ENCODE peak calls at places on chromosomes 13 and 19, in four cellular contexts. One of them, this sample, is unnamed.
A peak's percentile ranks its signal among the peaks of the same experiment; 100 is the strongest.

GRCh38 chr19:5767949-5768348 is 16.6 kb downstream of the PRR22 start:
- DNase-seq in non-pigmented ciliary epithelial cell: no peak
- DNase-seq in astrocyte of the spinal cord: no peak
- DNase-seq in PC-3: no peak
- DNase-seq in this sample: no peak

GRCh38 chr13:37047032-37047431 is 12.5 kb downstream of the SUPT20H start:
- DNase-seq in astrocyte of the spinal cord: no peak
- DNase-seq in PC-3: no peak
- DNase-seq in non-pigmented ciliary epithelial cell: no peak
- DNase-seq in this sample: no peak

GRCh38 chr13:97043302-97043701 is 49.0 kb upstream of the OXGR1 start:
- DNase-seq in PC-3: no peak
- DNase-seq in non-pigmented ciliary epithelial cell: peak; percentile 55
- DNase-seq in astrocyte of the spinal cord: peak; percentile 86
- DNase-seq in this sample: peak; percentile 49

GRCh38 chr19:8423821-8424223 is 10.7 kb downstream of the MARCHF2 start:
- DNase-seq in PC-3: peak; percentile 96
- DNase-seq in non-pigmented ciliary epithelial cell: peak; percentile 86
- DNase-seq in astrocyte of the spinal cord: peak; percentile 95
- DNase-seq in this sample: peak; percentile 96

GRCh38 chr19:42601811-42602443 is 7.2 kb upstream of the CEACAM8 start:
- DNase-seq in astrocyte of the spinal cord: no peak
- DNase-seq in non-pigmented ciliary epithelial cell: no peak
- DNase-seq in PC-3: peak; percentile 44
- DNase-seq in this sample: no peak

GRCh38 chr13:90890435-90890834 is 457.1 kb upstream of the MIR17HG start:
- DNase-seq in non-pigmented ciliary epithelial cell: no peak
- DNase-seq in astrocyte of the spinal cord: no peak
- DNase-seq in PC-3: no peak
- DNase-seq in this sample: no peak

GRCh38 chr13:24361138-24361537 is 51.8 kb downstream of the C1QTNF9 start:
- DNase-seq in PC-3: no peak
- DNase-seq in non-pigmented ciliary epithelial cell: no peak
- DNase-seq in astrocyte of the spinal cord: no peak
- DNase-seq in this sample: no peak

GRCh38 chr13:28602580-28602979 is 56.4 kb upstream of the POMP start:
- DNase-seq in PC-3: no peak
- DNase-seq in astrocyte of the spinal cord: no peak
- DNase-seq in non-pigmented ciliary epithelial cell: no peak
- DNase-seq in this sample: no peak

GRCh38 chr19:13051581-13052165 is 51.0 kb downstream of the LYL1 start:
- DNase-seq in astrocyte of the spinal cord: peak; percentile 62
- DNase-seq in non-pigmented ciliary epithelial cell: no peak
- DNase-seq in PC-3: peak; percentile 84
- DNase-seq in this sample: no peak

GRCh38 chr19:7970716-7971448 is 27.4 kb upstream of the TIMM44 start:
- DNase-seq in astrocyte of the spinal cord: peak; percentile 22
- DNase-seq in non-pigmented ciliary epithelial cell: no peak
- DNase-seq in PC-3: peak; percentile 76
- DNase-seq in this sample: no peak

GRCh38 chr13:97226788-97227627 is 4.9 kb downstream of the MBNL2 start:
- DNase-seq in PC-3: no peak
- DNase-seq in astrocyte of the spinal cord: no peak
- DNase-seq in non-pigmented ciliary epithelial cell: no peak
- DNase-seq in this sample: no peak

GRCh38 chr19:16496613-16496983 is 404 bp downstream of the C19orf44 start:
- DNase-seq in astrocyte of the spinal cord: peak; percentile 48
- DNase-seq in PC-3: peak; percentile 53
- DNase-seq in non-pigmented ciliary epithelial cell: peak; percentile 15
- DNase-seq in this sample: peak; percentile 26

GRCh38 chr13:44842158-44842557 is 147.1 kb downstream of the NUFIP1 start:
- DNase-seq in astrocyte of the spinal cord: peak; percentile 51
- DNase-seq in PC-3: peak; percentile 75
- DNase-seq in non-pigmented ciliary epithelial cell: peak; percentile 44
- DNase-seq in this sample: peak; percentile 31

GRCh38 chr13:20738616-20739015 is 35.1 kb downstream of the IL17D start:
- DNase-seq in non-pigmented ciliary epithelial cell: no peak
- DNase-seq in PC-3: no peak
- DNase-seq in astrocyte of the spinal cord: no peak
- DNase-seq in this sample: no peak

GRCh38 chr19:33554821-33555220 is 33.2 kb upstream of the PEPD start:
- DNase-seq in non-pigmented ciliary epithelial cell: no peak
- DNase-seq in astrocyte of the spinal cord: no peak
- DNase-seq in PC-3: no peak
- DNase-seq in this sample: no peak